ENCODE peak calls at places on chromosomes 6 and 20, in six cellular contexts. Z is tibial nerve; E is NCI-H446 treated with DMSO at 0.1 percent for 48 hours; T is activated CD8-positive, alpha-beta memory T cell treated with anti-CD3 and anti-CD28 coated beads for 48 hours; U is left cardiac atrium; Y is stimulated activated CD4-positive, alpha-beta T cell treated with anti-CD3 and anti-CD28 coated beads, Interleukin-4, amount 100 ng/mL, for 48 hours. C is an unnamed sample.

GRCh38 chr6:156778615-156779205 is 1.5 kb downstream of the ARID1B start:
- DNase-seq in Z (peak; percentile 23), E (no peak), T (peak; percentile 38), U (peak; percentile 66), Y (peak; percentile 32), C (no peak)

GRCh38 chr6:137223370-137224131 is 4.4 kb upstream of the IFNGR1 start:
- DNase-seq in Z (peak; percentile 47), E (peak; percentile 45), T (no peak), U (peak; percentile 66), Y (no peak), C (no peak)

GRCh38 chr6:87722831-87723726 is 21.0 kb upstream of the AKIRIN2 start:
- DNase-seq in Z (no peak), E (peak; percentile 72), T (no peak), U (peak; percentile 60), Y (no peak), C (peak; percentile 26)

GRCh38 chr20:46361811-46362210 is 44.6 kb downstream of the ELMO2 start:
- DNase-seq in Z (no peak), E (no peak), T (no peak), U (no peak), Y (no peak), C (no peak)

GRCh38 chr6:163983601-163984445 is 569.3 kb downstream of the QKI start:
- DNase-seq in Z (no peak), E (no peak), T (no peak), U (no peak), Y (no peak), C (no peak)

GRCh38 chr6:19380287-19380686 is 456.9 kb upstream of the ID4 start:
- DNase-seq in Z (no peak), E (peak; percentile 77), T (no peak), U (no peak), Y (no peak), C (peak; percentile 63)

GRCh38 chr6:139647001-139647400 is 272.6 kb upstream of the CITED2 start:
- DNase-seq in Z (no peak), E (no peak), T (no peak), U (no peak), Y (no peak), C (no peak)

GRCh38 chr20:38126146-38126912 is 38.7 kb downstream of the TGM2 start:
- DNase-seq in Z (no peak), E (no peak), T (no peak), U (peak; percentile 52), Y (no peak), C (no peak)

GRCh38 chr6:15626878-15627683 is 35.7 kb downstream of the DTNBP1 start:
- DNase-seq in Z (no peak), E (no peak), T (no peak), U (no peak), Y (no peak), C (no peak)

GRCh38 chr6:133992992-133993682 is 40.1 kb downstream of the TBPL1 start:
- DNase-seq in Z (no peak), E (peak; percentile 64), T (no peak), U (peak; percentile 23), Y (no peak), C (no peak)

GRCh38 chr20:59411191-59411988 is 111.0 kb downstream of the EDN3 start:
- DNase-seq in Z (no peak), E (no peak), T (no peak), U (no peak), Y (no peak), C (peak; percentile 30)

GRCh38 chr6:53361549-53362031 is 12.8 kb upstream of the ELOVL5 start:
- DNase-seq in Z (no peak), E (no peak), T (no peak), U (peak; percentile 28), Y (peak; percentile 19), C (no peak)

GRCh38 chr6:1143655-1144054 is 168.2 kb upstream of the FOXQ1 start:
- DNase-seq in Z (no peak), E (no peak), T (no peak), U (no peak), Y (no peak), C (no peak)

GRCh38 chr6:125918681-125919566 is 37.6 kb upstream of the HINT3 start:
- DNase-seq in Z (peak; percentile 47), E (no peak), T (no peak), U (peak; percentile 32), Y (peak; percentile 32), C (no peak)

GRCh38 chr6:110020888-110021287 is 42.8 kb downstream of the GPR6 start:
- DNase-seq in Z (no peak), E (no peak), T (no peak), U (no peak), Y (no peak), C (no peak)

GRCh38 chr6:128465368-128466343 is 54.7 kb downstream of the PTPRK start:
- DNase-seq in Z (no peak), E (no peak), T (no peak), U (no peak), Y (no peak), C (no peak)

GRCh38 chr6:455006-455585 is 63.5 kb downstream of the IRF4 start:
- DNase-seq in Z (no peak), E (no peak), T (no peak), U (no peak), Y (no peak), C (no peak)

GRCh38 chr20:39795401-39796272 is 833.5 kb downstream of the DHX35 start:
- DNase-seq in Z (no peak), E (no peak), T (no peak), U (peak; percentile 28), Y (no peak), C (no peak)

GRCh38 chr6:158031445-158032353 is 50.0 kb downstream of the SYNJ2 start:
- DNase-seq in Z (peak; percentile 27), E (peak; percentile 24), T (peak; percentile 66), U (peak; percentile 76), Y (no peak), C (no peak)

GRCh38 chr20:47929368-47930115 is 144.3 kb upstream of the SULF2 start:
- DNase-seq in Z (peak; percentile 13), E (peak; percentile 55), T (no peak), U (no peak), Y (no peak), C (peak; percentile 97)

GRCh38 chr6:134177753-134178229 is 125.4 kb upstream of the SLC2A12 start:
- DNase-seq in Z (peak; percentile 34), E (no peak), T (no peak), U (no peak), Y (no peak), C (no peak)

GRCh38 chr6:20334961-20335360 is 66.7 kb upstream of the E2F3 start:
- DNase-seq in Z (no peak), E (no peak), T (no peak), U (no peak), Y (no peak), C (no peak)

GRCh38 chr6:25193865-25194679 is 85.1 kb upstream of the CARMIL1 start:
- DNase-seq in Z (no peak), E (no peak), T (no peak), U (no peak), Y (no peak), C (no peak)

GRCh38 chr6:98769546-98769945 is 64.8 kb upstream of the POU3F2 start:
- DNase-seq in Z (no peak), E (no peak), T (no peak), U (no peak), Y (no peak), C (peak; percentile 1)

GRCh38 chr20:6626805-6627204 is 140.7 kb upstream of the BMP2 start:
- DNase-seq in Z (no peak), E (no peak), T (no peak), U (no peak), Y (no peak), C (no peak)

GRCh38 chr6:150256618-150257272 is 112.1 kb upstream of the IYD start:
- DNase-seq in Z (no peak), E (no peak), T (no peak), U (no peak), Y (no peak), C (no peak)

GRCh38 chr6:99613398-99613704 is 6.7 kb downstream of the PRDM13 start:
- DNase-seq in Z (no peak), E (peak; percentile 52), T (no peak), U (no peak), Y (no peak), C (peak; percentile 14)

GRCh38 chr6:135876048-135876447 is 24.5 kb downstream of the PDE7B start:
- DNase-seq in Z (no peak), E (no peak), T (no peak), U (no peak), Y (no peak), C (no peak)

GRCh38 chr20:2093200-2093781 is 8.3 kb upstream of the STK35 start:
- DNase-seq in Z (no peak), E (no peak), T (no peak), U (no peak), Y (no peak), C (no peak)

GRCh38 chr20:57522380-57522973 is 2.5 kb downstream of the CTCFL start:
- DNase-seq in Z (no peak), E (no peak), T (no peak), U (no peak), Y (no peak), C (no peak)

GRCh38 chr20:3420211-3420707 is 12.8 kb upstream of the DNAAF9 start:
- DNase-seq in Z (peak; percentile 38), E (peak; percentile 47), T (no peak), U (peak; percentile 27), Y (peak; percentile 37), C (no peak)

GRCh38 chr20:24684421-24684871 is 215.0 kb downstream of the SYNDIG1 start:
- DNase-seq in Z (no peak), E (no peak), T (no peak), U (no peak), Y (no peak), C (no peak)

GRCh38 chr20:49859807-49860206 is 47.2 kb downstream of the SLC9A8 start:
- DNase-seq in Z (no peak), E (no peak), T (no peak), U (no peak), Y (no peak), C (no peak)

GRCh38 chr6:158142789-158143188 is 25.3 kb downstream of the SERAC1 start:
- DNase-seq in Z (no peak), E (no peak), T (no peak), U (no peak), Y (no peak), C (no peak)

GRCh38 chr6:26044140-26045045 is 42.8 kb upstream of the HFE start:
- DNase-seq in Z (no peak), E (no peak), T (no peak), U (peak; percentile 61), Y (peak; percentile 41), C (no peak)

GRCh38 chr6:136639671-136640070 is 89.4 kb upstream of the MAP7 start:
- DNase-seq in Z (no peak), E (no peak), T (no peak), U (no peak), Y (no peak), C (no peak)

GRCh38 chr6:134421496-134421895 is 103.6 kb upstream of the SGK1 start:
- DNase-seq in Z (no peak), E (no peak), T (no peak), U (no peak), Y (no peak), C (no peak)

GRCh38 chr20:24913076-24913628 is 35.9 kb upstream of the CST7 start:
- DNase-seq in Z (peak; percentile 1), E (no peak), T (no peak), U (no peak), Y (no peak), C (no peak)

C was measured in DMS 273 treated with DMSO at 0.1 percent for 48 hours.